ENCODE peak calls at places on chromosomes 7 and 10, in nine cellular contexts. P is neuronal stem cell, I is HL-60, F is SK-N-SH, O is skeletal muscle cell, B is GM06990, N is astrocyte of the spinal cord, S is lower leg skin, Q is hepatocyte. Y is an unnamed sample.

GRCh38 chr10:79434816-79435215 is 10.6 kb downstream of the ZCCHC24 start:
- DNase-seq in I (no peak), F (no peak), S (no peak), P (no peak), Q (no peak), O (peak), B (no peak), N (peak), Y (no peak)

GRCh38 chr7:28207486-28208158 is 27.0 kb upstream of the JAZF1 start:
- DNase-seq in Q (no peak), I (no peak), B (peak), O (no peak), N (peak), P (no peak), F (no peak), S (no peak), Y (no peak)

GRCh38 chr7:47326808-47327207 is 255.1 kb downstream of the TNS3 start:
- DNase-seq in O (peak), B (no peak), I (no peak), Q (peak), F (peak), N (peak), S (no peak), P (no peak), Y (no peak)

GRCh38 chr7:27130540-27131389 is at the start of gene HOXA4:
- DNase-seq in Q (peak), B (peak), O (peak), F (peak), N (peak), S (peak), I (peak), P (no peak), Y (peak)

GRCh38 chr10:26527018-26527417 is 88.9 kb downstream of the APBB1IP start:
- DNase-seq in O (no peak), S (no peak), Q (no peak), P (no peak), N (no peak), F (no peak), B (no peak), I (no peak), Y (no peak)

GRCh38 chr10:34760606-34761005 is 54.5 kb downstream of the PARD3 start:
- DNase-seq in O (no peak), I (no peak), Q (no peak), P (no peak), S (no peak), B (no peak), F (no peak), N (no peak), Y (no peak)

GRCh38 chr7:26005683-26006410 is 146.2 kb upstream of the NFE2L3 start:
- DNase-seq in S (no peak), I (no peak), P (no peak), F (no peak), N (no peak), O (no peak), Q (peak), B (no peak), Y (no peak)

GRCh38 chr10:37780536-37780935 is 76.9 kb downstream of the ZNF248 start:
- DNase-seq in F (no peak), P (no peak), N (no peak), B (no peak), O (no peak), Q (no peak), S (no peak), I (no peak), Y (no peak)

GRCh38 chr7:124033093-124033806 is 383 bp upstream of the TMEM229A start:
- DNase-seq in N (no peak), I (no peak), P (peak), S (no peak), B (peak), Q (peak), O (no peak), F (peak), Y (no peak)

GRCh38 chr7:107044347-107045194 is at the start of gene PRKAR2B:
- DNase-seq in S (peak), I (no peak), B (peak), P (peak), Q (peak), N (peak), O (no peak), F (peak), Y (peak)

GRCh38 chr7:56046728-56047445 is 4.4 kb downstream of the PSPH start:
- DNase-seq in I (no peak), Q (peak), P (no peak), N (peak), S (no peak), F (no peak), B (no peak), O (peak), Y (no peak)

GRCh38 chr7:129906700-129907099 is 46.1 kb downstream of the UBE2H start:
- DNase-seq in S (no peak), B (no peak), F (no peak), N (peak), I (no peak), O (no peak), Q (peak), P (no peak), Y (no peak)

GRCh38 chr10:87925570-87925969 is 62.1 kb downstream of the PTEN start:
- DNase-seq in I (no peak), F (no peak), N (peak), P (no peak), Q (no peak), S (no peak), B (no peak), O (peak), Y (no peak)

GRCh38 chr10:86198271-86198670 is 168.3 kb downstream of the GRID1 start:
- DNase-seq in I (no peak), N (no peak), S (no peak), Q (no peak), B (no peak), O (no peak), F (no peak), P (no peak), Y (no peak)

GRCh38 chr7:4738711-4739527 is 36.5 kb upstream of the AP5Z1 start:
- DNase-seq in O (peak), F (peak), B (no peak), P (no peak), Q (peak), S (no peak), I (peak), N (peak), Y (peak)

GRCh38 chr10:68559251-68559650 is 886 bp upstream of the TET1 start:
- DNase-seq in F (peak), Q (no peak), S (no peak), N (no peak), I (no peak), P (no peak), B (no peak), O (no peak), Y (no peak)

GRCh38 chr10:105974803-105975456 is 1189.6 kb downstream of the SORCS1 start:
- DNase-seq in F (no peak), I (no peak), B (no peak), Q (peak), O (no peak), N (peak), P (no peak), S (no peak), Y (no peak)

GRCh38 chr7:4962872-4963775 is 4.1 kb upstream of the MMD2 start:
- DNase-seq in I (no peak), O (no peak), N (no peak), B (no peak), P (no peak), S (no peak), Q (no peak), F (no peak), Y (no peak)

GRCh38 chr7:100418930-100419659 is 9.4 kb downstream of the ZCWPW1 start:
- DNase-seq in N (no peak), Q (no peak), P (no peak), O (no peak), I (no peak), F (no peak), S (no peak), B (no peak), Y (no peak)

GRCh38 chr10:22599048-22599561 is 115.3 kb downstream of the PIP4K2A start:
- DNase-seq in F (no peak), P (no peak), I (no peak), O (no peak), Q (no peak), B (no peak), S (no peak), N (peak), Y (no peak)

GRCh38 chr10:124680675-124681074 is 63.5 kb downstream of the FAM53B start:
- DNase-seq in O (no peak), F (no peak), I (peak), B (no peak), S (peak), Q (no peak), N (no peak), P (no peak), Y (peak)

GRCh38 chr7:120997902-120998301 is 9.4 kb downstream of the CPED1 start:
- DNase-seq in B (no peak), P (no peak), S (no peak), N (no peak), I (no peak), O (no peak), F (no peak), Q (no peak), Y (no peak)

GRCh38 chr7:36395171-36395894 is 5.7 kb downstream of the ANLN start:
- DNase-seq in P (no peak), S (no peak), N (no peak), O (no peak), B (no peak), Q (no peak), F (no peak), I (no peak), Y (no peak)

GRCh38 chr10:115857856-115858255 is 415.1 kb downstream of the GFRA1 start:
- DNase-seq in I (no peak), S (no peak), P (no peak), Q (no peak), F (no peak), B (no peak), O (no peak), N (no peak), Y (no peak)

GRCh38 chr7:30459591-30460245 is 18.9 kb downstream of the NOD1 start:
- DNase-seq in B (no peak), N (peak), P (no peak), S (no peak), F (peak), I (no peak), O (peak), Q (peak), Y (no peak)
- H3K4me3 ChIP-seq in B (no peak), N (no peak), P (no peak), S (no peak), F (peak), I (no peak), O (peak), Q (no peak), Y (no peak)

GRCh38 chr10:29849434-29849833 is 210.0 kb downstream of the JCAD start:
- DNase-seq in S (no peak), I (no peak), N (peak), F (peak), O (peak), B (no peak), Q (no peak), P (no peak), Y (no peak)

GRCh38 chr10:29850371-29850770 is 209.0 kb downstream of the JCAD start:
- DNase-seq in N (no peak), F (no peak), P (no peak), S (no peak), B (no peak), I (no peak), Q (no peak), O (no peak), Y (no peak)

GRCh38 chr10:29851241-29851640 is 208.1 kb downstream of the JCAD start:
- DNase-seq in S (no peak), N (no peak), P (no peak), O (no peak), I (no peak), F (no peak), B (no peak), Q (no peak), Y (no peak)

GRCh38 chr10:29846881-29847280 is 212.1 kb upstream of the SVIL start:
- DNase-seq in F (no peak), O (no peak), B (no peak), N (no peak), Q (no peak), I (no peak), P (no peak), S (no peak), Y (no peak)

DNA sequence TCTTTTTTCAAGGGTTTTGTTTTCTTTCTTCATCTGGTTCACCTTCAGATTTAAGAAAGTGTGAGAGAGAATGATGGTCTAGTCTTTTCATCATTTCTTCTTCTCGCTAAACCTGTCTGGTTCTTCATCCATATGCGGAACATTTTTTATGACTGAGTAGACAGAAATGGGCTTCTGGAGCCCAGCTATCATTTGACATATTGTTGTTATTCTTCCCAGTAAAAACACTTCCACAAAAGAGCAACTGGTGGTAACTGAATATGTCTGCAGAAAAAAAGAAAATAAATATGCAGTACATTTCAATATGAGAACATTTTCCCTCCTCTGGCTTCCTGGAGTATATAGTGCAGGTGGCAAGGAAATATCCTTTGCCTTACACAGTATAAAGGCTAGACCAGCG is 209.5 kb downstream of the JCAD start:
- DNase-seq in B (no peak), I (no peak), S (no peak), Q (no peak), F (no peak), N (no peak), P (no peak), O (no peak), Y (no peak)
- H3K4me3 ChIP-seq in B (no peak), I (no peak), S (no peak), Q (no peak), F (no peak), N (no peak), P (no peak), O (no peak), Y (no peak)

DNA sequence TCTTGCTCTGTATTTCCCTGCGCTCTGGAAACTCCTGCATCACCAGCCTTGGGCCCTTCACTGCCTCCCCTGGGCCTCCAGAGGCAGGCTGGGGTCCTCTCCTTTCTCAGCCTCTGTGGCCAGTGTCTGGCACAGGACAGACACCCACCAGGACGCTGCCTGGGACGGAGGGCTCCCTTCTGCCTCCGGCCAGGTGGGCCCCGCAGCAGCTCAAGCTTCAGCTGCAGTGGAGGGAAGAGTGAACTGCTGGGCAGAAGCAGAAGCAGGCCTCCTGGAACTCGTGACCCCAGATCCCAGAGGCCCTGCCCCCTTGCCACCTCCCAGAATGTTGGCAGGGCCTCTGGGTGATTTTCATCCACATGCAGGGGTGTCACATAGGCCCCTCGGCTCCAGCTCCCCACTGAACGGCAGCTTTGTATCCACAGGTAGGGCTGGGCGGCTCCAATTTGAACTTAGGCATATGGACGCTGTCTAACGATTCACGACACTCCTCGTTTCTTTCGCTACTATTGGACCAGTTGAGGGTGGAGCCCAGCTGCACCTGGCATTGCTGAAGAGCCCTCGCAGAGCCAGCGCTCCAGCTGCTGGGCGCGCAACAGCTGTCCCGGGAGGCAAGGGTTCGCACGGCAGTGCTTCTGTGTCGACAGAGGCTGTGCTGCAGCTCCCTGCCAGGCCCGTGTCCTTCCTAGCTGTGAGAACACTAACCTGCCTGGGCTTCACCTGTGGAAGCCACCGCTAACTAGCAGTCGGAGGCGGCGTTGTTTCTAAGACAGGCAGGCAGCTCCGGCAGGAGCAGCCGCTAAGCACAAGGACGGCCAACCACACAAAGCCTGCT is 18.4 kb upstream of the GPR146 start:
- DNase-seq in S (no peak), Q (no peak), O (no peak), F (no peak), N (no peak), B (no peak), P (no peak), I (no peak), Y (no peak)
- H3K4me3 ChIP-seq in S (no peak), Q (no peak), O (no peak), F (no peak), N (no peak), B (peak), P (peak), I (no peak), Y (no peak)

DNA sequence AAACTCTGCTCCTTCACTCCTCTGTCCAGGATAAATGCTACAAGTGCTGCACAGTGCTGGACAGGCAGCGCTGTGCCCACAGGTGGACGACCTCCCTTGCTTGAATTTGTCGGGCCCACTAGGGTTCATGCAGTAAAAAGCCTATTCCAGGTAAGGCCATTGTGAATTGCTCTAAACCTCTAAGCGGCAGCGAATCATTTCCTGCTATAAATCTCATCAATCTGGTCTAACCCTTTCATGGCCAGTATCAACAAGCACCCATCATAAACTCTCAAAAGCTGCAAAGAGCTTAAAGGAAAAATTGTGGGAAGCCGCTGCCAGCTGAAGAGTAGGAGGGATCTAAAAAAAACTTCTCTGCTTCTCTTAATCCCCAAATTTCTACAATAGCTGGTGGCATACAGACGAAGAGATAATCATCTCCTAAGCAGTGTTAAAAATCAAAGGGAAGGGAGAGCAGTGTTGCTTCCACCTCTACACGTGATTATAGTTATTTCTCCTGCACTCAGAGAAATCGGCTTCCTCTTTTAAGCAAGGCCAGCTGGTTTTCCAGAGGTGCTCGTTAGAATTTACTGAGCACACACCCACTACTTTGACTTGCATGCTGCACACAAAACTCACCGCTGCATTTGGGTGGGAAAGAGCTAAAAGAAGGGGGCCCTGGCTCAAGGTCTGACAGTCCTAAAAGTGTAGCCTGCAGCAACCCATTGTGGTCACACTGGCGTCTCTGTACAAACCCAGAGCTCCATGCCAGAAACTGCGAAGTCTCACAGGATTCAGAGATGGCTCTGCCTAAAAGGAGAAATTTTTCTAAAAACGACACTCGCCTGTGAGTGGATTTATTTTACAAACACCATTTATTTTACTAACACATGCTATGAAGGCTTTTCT is 133.9 kb downstream of the SLC25A13 start:
- DNase-seq in B (no peak), I (no peak), S (no peak), O (no peak), F (no peak), N (no peak), Q (peak), P (no peak), Y (no peak)
- H3K4me3 ChIP-seq in B (no peak), I (no peak), S (no peak), O (no peak), F (no peak), N (no peak), Q (no peak), P (no peak), Y (no peak)

GRCh38 chr7:19105546-19105945 is 11.9 kb downstream of the TWIST1 start:
- DNase-seq in S (no peak), N (no peak), O (no peak), I (no peak), F (no peak), B (no peak), Q (no peak), P (no peak), Y (no peak)
- H3K4me3 ChIP-seq in S (no peak), N (no peak), O (no peak), I (no peak), F (peak), B (no peak), Q (peak), P (no peak), Y (no peak)

DNA sequence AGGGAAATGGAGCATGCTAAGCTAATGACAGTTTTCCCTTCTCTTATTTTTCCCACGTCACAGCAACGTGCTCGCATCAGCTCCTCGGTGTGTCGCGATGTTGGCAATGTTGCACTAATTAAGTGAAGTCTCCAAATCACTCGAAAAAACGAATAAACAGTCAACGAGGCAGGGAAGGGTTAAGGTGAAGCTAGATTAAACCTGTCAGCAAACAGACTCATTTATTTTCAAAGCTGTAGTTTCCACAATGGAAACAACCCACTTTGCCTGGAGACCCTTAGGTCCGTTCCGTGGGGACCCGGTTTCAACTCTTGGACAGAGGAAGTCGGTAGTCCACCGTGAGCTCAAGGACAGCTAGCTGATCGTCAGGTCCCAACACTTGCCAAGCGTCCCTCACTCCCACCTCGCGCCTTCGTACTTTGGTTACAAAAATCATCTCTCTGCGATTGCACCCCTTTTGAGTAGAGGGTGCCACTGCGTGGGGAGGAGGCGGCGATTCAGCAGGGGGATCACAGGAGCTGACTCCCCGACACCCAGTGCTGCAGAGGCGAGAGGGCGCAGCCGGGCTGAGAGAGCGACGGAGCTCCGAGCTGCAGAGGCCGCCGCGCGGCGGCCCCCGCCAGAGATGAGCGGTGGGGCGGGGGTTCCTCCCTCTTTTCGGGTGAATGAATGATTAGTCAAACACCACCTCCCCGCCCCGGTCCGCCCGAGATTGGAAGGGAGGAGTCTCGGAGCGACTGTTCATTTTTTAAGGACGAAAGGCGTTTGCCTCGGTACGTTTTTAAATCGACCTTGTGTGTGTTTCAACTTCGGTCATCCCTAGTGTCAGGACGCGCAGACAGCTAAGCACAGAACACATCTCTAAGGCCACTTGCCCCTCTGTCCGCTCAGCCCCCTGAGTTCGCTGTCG is 1.3 kb upstream of the BMPER start:
- DNase-seq in P (peak), S (no peak), Q (peak), O (no peak), I (no peak), F (peak), N (peak), B (peak), Y (no peak)
- H3K4me3 ChIP-seq in P (peak), S (peak), Q (peak), O (peak), I (no peak), F (peak), N (peak), B (peak), Y (peak)

GRCh38 chr10:77637474-77637985 is at the start of gene KCNMA1:
- DNase-seq in B (peak), Q (peak), I (no peak), S (no peak), F (peak), O (no peak), P (no peak), N (peak), Y (no peak)
- H3K4me3 ChIP-seq in B (peak), Q (peak), I (no peak), S (peak), F (peak), O (peak), P (peak), N (peak), Y (peak)